ENCODE peak calls at places on chromosomes 7 and 10, in four cellular contexts. S is activated CD8-positive, alpha-beta T cell treated with anti-CD3 and anti-CD28 coated beads for 36 hours; J is fibroblast of the aortic adventitia; W is central memory CD4-positive, alpha-beta T cell. V is an unnamed sample.

GRCh38 chr10:101570764-101571572 is 17.1 kb downstream of the POLL start:
- DNase-seq in S (no peak), W (no peak), J (no peak), V (no peak)

GRCh38 chr7:102223175-102223574 is 63.5 kb upstream of the SH2B2 start:
- DNase-seq in S (peak; percentile 34), J (no peak), W (no peak), V (no peak)

GRCh38 chr10:27719052-27719451 is 26.6 kb downstream of the MKX start:
- DNase-seq in S (no peak), W (no peak), J (no peak), V (no peak)

GRCh38 chr10:24483701-24484100 is 240.0 kb downstream of the ARHGAP21 start:
- DNase-seq in J (peak; percentile 41), S (peak; percentile 35), W (peak; percentile 7), V (peak; percentile 31)

GRCh38 chr10:5089869-5090268 is 4.3 kb upstream of the AKR1C3 start:
- DNase-seq in J (no peak), W (peak; percentile 2), S (peak; percentile 8), V (no peak)

GRCh38 chr10:106424981-106425380 is 739.5 kb downstream of the SORCS1 start:
- DNase-seq in J (peak; percentile 14), S (no peak), W (no peak), V (no peak)

GRCh38 chr10:90424730-90425129 is 433.1 kb downstream of the HTR7 start:
- DNase-seq in S (no peak), W (no peak), J (no peak), V (no peak)

GRCh38 chr7:65972976-65973375 is 9.0 kb downstream of the GUSB start:
- DNase-seq in S (no peak), J (no peak), W (no peak), V (no peak)

GRCh38 chr10:62093863-62094291 is 174.8 kb downstream of the RTKN2 start:
- DNase-seq in W (no peak), J (peak; percentile 94), S (no peak), V (no peak)

GRCh38 chr10:24463683-24464426 is 254.9 kb downstream of the KIAA1217 start:
- DNase-seq in J (peak; percentile 92), S (peak; percentile 68), W (peak; percentile 30), V (no peak)

GRCh38 chr7:138842111-138842510 is 44.1 kb upstream of the ATP6V0A4 start:
- DNase-seq in W (no peak), S (no peak), J (no peak), V (no peak)

GRCh38 chr10:114869500-114869899 is 47.9 kb downstream of the FHIP2A start:
- DNase-seq in W (no peak), S (no peak), J (peak; percentile 89), V (no peak)

GRCh38 chr10:87861034-87861433 is 2.3 kb downstream of the KLLN start:
- DNase-seq in S (no peak), W (no peak), J (no peak), V (no peak)

GRCh38 chr7:131188367-131189339 is 139.0 kb upstream of the MKLN1 start:
- DNase-seq in W (peak; percentile 86), J (peak; percentile 99), S (peak; percentile 70), V (peak; percentile 25)

GRCh38 chr7:116500071-116500853 is 724 bp downstream of the CAV2 start:
- DNase-seq in J (peak; percentile 57), S (peak; percentile 79), W (peak; percentile 12), V (peak; percentile 45)

GRCh38 chr7:47571355-47572100 is 10.4 kb downstream of the TNS3 start:
- DNase-seq in J (peak; percentile 69), W (no peak), S (no peak), V (peak; percentile 88)

GRCh38 chr7:117780832-117781231 is 92.4 kb downstream of the CTTNBP2 start:
- DNase-seq in S (no peak), J (peak; percentile 21), W (no peak), V (no peak)

GRCh38 chr7:10973942-10974716 is 457 bp downstream of the PHF14 start:
- DNase-seq in S (peak; percentile 32), W (no peak), J (peak; percentile 35), V (no peak)

GRCh38 chr7:113751547-113751946 is 167.3 kb downstream of the PPP1R3A start:
- DNase-seq in J (no peak), S (no peak), W (no peak), V (no peak)

GRCh38 chr7:90938371-90938770 is 325.9 kb upstream of the FZD1 start:
- DNase-seq in J (peak; percentile 35), W (no peak), S (no peak), V (no peak)

GRCh38 chr7:768881-769504 is 41.9 kb upstream of the PRKAR1B start:
- DNase-seq in S (peak; percentile 20), W (no peak), J (peak; percentile 28), V (peak; percentile 65)

GRCh38 chr10:73974309-73974946 is 23.5 kb upstream of the VCL start:
- DNase-seq in S (no peak), W (peak; percentile 54), J (no peak), V (no peak)

GRCh38 chr10:69497611-69498390 is 46.5 kb downstream of the TSPAN15 start:
- DNase-seq in W (peak; percentile 38), S (no peak), J (no peak), V (no peak)

GRCh38 chr7:116687801-116688201 is 15.8 kb downstream of the MET start:
- DNase-seq in J (peak; percentile 82), S (no peak), W (no peak), V (no peak)

GRCh38 chr7:78172138-78172887 is 373.7 kb downstream of the PHTF2 start:
- DNase-seq in W (no peak), J (no peak), S (no peak), V (no peak)

GRCh38 chr7:123060446-123060845 is 64.9 kb upstream of the TAS2R16 start:
- DNase-seq in J (no peak), W (no peak), S (no peak), V (no peak)

GRCh38 chr10:127556911-127557310 is 7.8 kb downstream of the NPS start:
- DNase-seq in J (no peak), W (no peak), S (no peak), V (no peak)

GRCh38 chr7:51251292-51251691 is 65.3 kb downstream of the COBL start:
- DNase-seq in S (no peak), J (no peak), W (no peak), V (no peak)

GRCh38 chr7:108486291-108486966 is 30.2 kb upstream of the NRCAM start:
- DNase-seq in W (no peak), J (peak; percentile 76), S (no peak), V (no peak)

GRCh38 chr7:44944821-44945220 is 34.0 kb downstream of the MYO1G start:
- DNase-seq in S (no peak), W (no peak), J (no peak), V (no peak)

GRCh38 chr7:42746226-42746625 is 165.6 kb downstream of the C7orf25 start:
- DNase-seq in W (no peak), S (no peak), J (peak; percentile 33), V (no peak)

GRCh38 chr10:32650246-32650655 is 204.3 kb downstream of the CCDC7 start:
- DNase-seq in W (peak; percentile 22), J (peak; percentile 8), S (no peak), V (no peak)

GRCh38 chr10:44788147-44788819 is 122.9 kb upstream of the TMEM72 start:
- DNase-seq in S (no peak), J (no peak), W (no peak), V (no peak)

GRCh38 chr10:84908491-84908890 is 580.1 kb downstream of the CCSER2 start:
- DNase-seq in W (no peak), J (no peak), S (no peak), V (no peak)

GRCh38 chr10:88542522-88542921 is 40.6 kb downstream of the RNLS start:
- DNase-seq in J (no peak), W (no peak), S (no peak), V (no peak)

GRCh38 chr7:37921876-37922275 is 1.4 kb downstream of the EPDR1 start:
- DNase-seq in W (no peak), S (no peak), J (no peak), V (no peak)

GRCh38 chr10:30379983-30380382 is 30.9 kb upstream of the MTPAP start:
- DNase-seq in S (no peak), J (no peak), W (no peak), V (no peak)

GRCh38 chr7:27194641-27195379 is 5.1 kb downstream of the HOXA13 start:
- DNase-seq in W (no peak), S (no peak), J (no peak), V (no peak)

GRCh38 chr10:126945351-126946035 is 40.3 kb downstream of the DOCK1 start:
- DNase-seq in J (no peak), W (no peak), S (no peak), V (no peak)

V was measured in left cardiac atrium.